ENCODE peak calls at places on chromosomes 16 and 17, in nine cellular contexts. One of them, this sample, is unnamed.

GRCh38 chr17:70159980-70160379 is 9.4 kb upstream of the KCNJ2 start:
- DNase-seq in PC-9: peak; percentile 44
- DNase-seq in effector memory CD4-positive, alpha-beta T cell: no peak
- DNase-seq in transverse colon: no peak
- DNase-seq in heart right ventricle: no peak
- DNase-seq in AG10803: no peak
- DNase-seq in heart left ventricle: no peak
- DNase-seq in mesendoderm: no peak
- DNase-seq in GM12864: no peak
- DNase-seq in this sample: no peak

GRCh38 chr16:24853830-24854229 is 8.1 kb downstream of the SLC5A11 start:
- DNase-seq in PC-9: no peak
- DNase-seq in effector memory CD4-positive, alpha-beta T cell: no peak
- DNase-seq in transverse colon: no peak
- DNase-seq in heart right ventricle: no peak
- DNase-seq in AG10803: peak; percentile 25
- DNase-seq in heart left ventricle: peak; percentile 69
- DNase-seq in mesendoderm: no peak
- DNase-seq in GM12864: no peak
- DNase-seq in this sample: peak; percentile 76

GRCh38 chr16:54506691-54507090 is 220.1 kb upstream of the IRX3 start:
- DNase-seq in PC-9: no peak
- DNase-seq in effector memory CD4-positive, alpha-beta T cell: no peak
- DNase-seq in transverse colon: no peak
- DNase-seq in heart right ventricle: no peak
- DNase-seq in AG10803: no peak
- DNase-seq in heart left ventricle: no peak
- DNase-seq in mesendoderm: peak; percentile 16
- DNase-seq in GM12864: no peak
- DNase-seq in this sample: no peak

GRCh38 chr16:73268311-73268997 is 220.5 kb upstream of the ZFHX3 start:
- DNase-seq in PC-9: no peak
- DNase-seq in effector memory CD4-positive, alpha-beta T cell: no peak
- DNase-seq in transverse colon: no peak
- DNase-seq in heart right ventricle: no peak
- DNase-seq in AG10803: peak; percentile 3
- DNase-seq in heart left ventricle: no peak
- DNase-seq in mesendoderm: peak; percentile 33
- DNase-seq in GM12864: no peak
- DNase-seq in this sample: no peak

GRCh38 chr17:66984730-66985129 is 20.2 kb downstream of the CACNG4 start:
- DNase-seq in PC-9: no peak
- DNase-seq in effector memory CD4-positive, alpha-beta T cell: no peak
- DNase-seq in transverse colon: no peak
- DNase-seq in heart right ventricle: no peak
- DNase-seq in AG10803: no peak
- DNase-seq in heart left ventricle: peak; percentile 17
- DNase-seq in mesendoderm: no peak
- DNase-seq in GM12864: no peak
- DNase-seq in this sample: no peak

GRCh38 chr17:73829676-73830280 is 185.5 kb upstream of the SDK2 start:
- DNase-seq in PC-9: no peak
- DNase-seq in effector memory CD4-positive, alpha-beta T cell: no peak
- DNase-seq in transverse colon: no peak
- DNase-seq in heart right ventricle: no peak
- DNase-seq in AG10803: no peak
- DNase-seq in heart left ventricle: no peak
- DNase-seq in mesendoderm: no peak
- DNase-seq in GM12864: no peak
- DNase-seq in this sample: no peak

GRCh38 chr17:71740866-71741265 is 380.0 kb upstream of the SOX9 start:
- DNase-seq in PC-9: no peak
- DNase-seq in effector memory CD4-positive, alpha-beta T cell: no peak
- DNase-seq in transverse colon: no peak
- DNase-seq in heart right ventricle: no peak
- DNase-seq in AG10803: no peak
- DNase-seq in heart left ventricle: no peak
- DNase-seq in mesendoderm: no peak
- DNase-seq in GM12864: no peak
- DNase-seq in this sample: no peak

GRCh38 chr17:75693500-75694481 is 26.7 kb downstream of the SAP30BP start:
- DNase-seq in PC-9: no peak
- DNase-seq in effector memory CD4-positive, alpha-beta T cell: no peak
- DNase-seq in transverse colon: peak; percentile 63
- DNase-seq in heart right ventricle: peak; percentile 78
- DNase-seq in AG10803: peak; percentile 98
- DNase-seq in heart left ventricle: peak; percentile 76
- DNase-seq in mesendoderm: peak; percentile 79
- DNase-seq in GM12864: no peak
- DNase-seq in this sample: peak; percentile 93

GRCh38 chr16:10744370-10745030 is 858 bp downstream of the NUBP1 start:
- DNase-seq in PC-9: peak; percentile 49
- DNase-seq in effector memory CD4-positive, alpha-beta T cell: no peak
- DNase-seq in transverse colon: no peak
- DNase-seq in heart right ventricle: no peak
- DNase-seq in AG10803: peak; percentile 61
- DNase-seq in heart left ventricle: no peak
- DNase-seq in mesendoderm: no peak
- DNase-seq in GM12864: no peak
- DNase-seq in this sample: peak; percentile 90

GRCh38 chr16:19008770-19009169 is 25.0 kb downstream of the TMC7 start:
- DNase-seq in PC-9: no peak
- DNase-seq in effector memory CD4-positive, alpha-beta T cell: no peak
- DNase-seq in transverse colon: no peak
- DNase-seq in heart right ventricle: no peak
- DNase-seq in AG10803: peak; percentile 84
- DNase-seq in heart left ventricle: no peak
- DNase-seq in mesendoderm: no peak
- DNase-seq in GM12864: no peak
- DNase-seq in this sample: no peak

GRCh38 chr17:75625813-75626486 is 7.3 kb upstream of the SMIM5 start:
- DNase-seq in PC-9: no peak
- DNase-seq in effector memory CD4-positive, alpha-beta T cell: no peak
- DNase-seq in transverse colon: no peak
- DNase-seq in heart right ventricle: no peak
- DNase-seq in AG10803: no peak
- DNase-seq in heart left ventricle: peak; percentile 58
- DNase-seq in mesendoderm: peak; percentile 58
- DNase-seq in GM12864: no peak
- DNase-seq in this sample: no peak

GRCh38 chr17:28370035-28370743 is at the start of gene VTN:
- DNase-seq in PC-9: peak; percentile 73
- DNase-seq in effector memory CD4-positive, alpha-beta T cell: no peak
- DNase-seq in transverse colon: no peak
- DNase-seq in heart right ventricle: peak; percentile 63
- DNase-seq in AG10803: no peak
- DNase-seq in heart left ventricle: no peak
- DNase-seq in mesendoderm: peak; percentile 97
- DNase-seq in GM12864: no peak
- DNase-seq in this sample: no peak
- H3K4me3 ChIP-seq in PC-9: no peak within 1 kb of the TSS
- H3K4me3 ChIP-seq in effector memory CD4-positive, alpha-beta T cell: peak within 1 kb of the TSS; percentile 66
- H3K4me3 ChIP-seq in transverse colon: no peak within 1 kb of the TSS
- H3K4me3 ChIP-seq in heart right ventricle: peak within 1 kb of the TSS; percentile 48
- H3K4me3 ChIP-seq in AG10803: peak within 1 kb of the TSS; percentile 70
- H3K4me3 ChIP-seq in heart left ventricle: peak within 1 kb of the TSS; percentile 64
- H3K4me3 ChIP-seq in mesendoderm: no peak within 1 kb of the TSS
- H3K4me3 ChIP-seq in GM12864: peak within 1 kb of the TSS; percentile 54
- H3K4me3 ChIP-seq in this sample: no peak within 1 kb of the TSS

GRCh38 chr17:7263801-7264078 is 1.5 kb upstream of the CLDN7 start:
- DNase-seq in PC-9: no peak
- DNase-seq in effector memory CD4-positive, alpha-beta T cell: no peak
- DNase-seq in transverse colon: peak; percentile 76
- DNase-seq in heart right ventricle: no peak
- DNase-seq in AG10803: no peak
- DNase-seq in heart left ventricle: no peak
- DNase-seq in mesendoderm: peak; percentile 25
- DNase-seq in GM12864: no peak
- DNase-seq in this sample: no peak

GRCh38 chr17:7261377-7262191 is 694 bp downstream of the CLDN7 start:
- DNase-seq in PC-9: no peak
- DNase-seq in effector memory CD4-positive, alpha-beta T cell: no peak
- DNase-seq in transverse colon: no peak
- DNase-seq in heart right ventricle: no peak
- DNase-seq in AG10803: no peak
- DNase-seq in heart left ventricle: no peak
- DNase-seq in mesendoderm: peak; percentile 39
- DNase-seq in GM12864: no peak
- DNase-seq in this sample: no peak

GRCh38 chr17:7260601-7261376 is 1.5 kb downstream of the CLDN7 start:
- DNase-seq in PC-9: peak; percentile 74
- DNase-seq in effector memory CD4-positive, alpha-beta T cell: no peak
- DNase-seq in transverse colon: peak; percentile 84
- DNase-seq in heart right ventricle: no peak
- DNase-seq in AG10803: no peak
- DNase-seq in heart left ventricle: no peak
- DNase-seq in mesendoderm: peak; percentile 80
- DNase-seq in GM12864: no peak
- DNase-seq in this sample: no peak

GRCh38 chr17:7262192-7263070 is at the start of gene CLDN7:
- DNase-seq in PC-9: peak; percentile 95
- DNase-seq in effector memory CD4-positive, alpha-beta T cell: no peak
- DNase-seq in transverse colon: peak; percentile 94
- DNase-seq in heart right ventricle: no peak
- DNase-seq in AG10803: no peak
- DNase-seq in heart left ventricle: no peak
- DNase-seq in mesendoderm: peak; percentile 89
- DNase-seq in GM12864: no peak
- DNase-seq in this sample: peak; percentile 91

DNA sequence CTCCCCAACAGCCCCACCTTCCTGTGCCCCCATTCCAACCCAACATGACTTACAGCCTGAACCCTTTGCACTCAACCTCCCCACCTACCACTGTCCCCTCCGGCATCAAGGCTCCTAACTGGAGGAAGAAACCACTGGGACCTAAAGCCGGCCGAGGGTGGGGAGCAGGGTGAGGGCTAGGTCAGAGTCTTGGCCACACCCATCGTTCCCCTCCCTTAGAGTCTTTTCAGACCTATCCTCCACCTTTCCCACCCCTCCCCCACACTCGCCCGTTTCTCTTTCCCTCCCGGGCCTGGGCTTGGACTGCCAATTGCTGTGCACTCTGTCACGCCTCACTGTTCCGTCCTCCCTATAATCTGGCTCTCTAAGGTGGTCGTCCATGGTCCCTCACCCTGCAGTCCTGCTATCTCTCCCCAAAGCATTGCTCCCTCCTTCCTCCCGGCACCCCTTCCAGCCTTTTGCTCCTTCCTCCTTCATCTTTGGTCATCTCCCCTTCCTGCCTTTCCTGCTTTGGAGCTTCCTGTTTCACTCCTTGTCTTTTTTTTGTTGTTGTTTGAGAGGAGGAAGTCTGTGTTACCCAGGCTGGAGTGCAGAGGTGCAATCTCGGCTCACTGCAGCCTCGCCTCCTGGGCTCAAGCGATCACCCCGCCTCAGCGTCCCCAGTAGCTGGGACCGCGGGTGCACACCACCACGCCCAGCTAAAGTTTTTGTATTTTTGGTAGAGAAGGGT is 958 bp upstream of the CLDN7 start:
- DNase-seq in PC-9: peak; percentile 84
- DNase-seq in effector memory CD4-positive, alpha-beta T cell: no peak
- DNase-seq in transverse colon: peak; percentile 95
- DNase-seq in heart right ventricle: no peak
- DNase-seq in AG10803: no peak
- DNase-seq in heart left ventricle: no peak
- DNase-seq in mesendoderm: peak; percentile 93
- DNase-seq in GM12864: no peak
- DNase-seq in this sample: no peak
- H3K4me3 ChIP-seq in PC-9: peak overlapping the region; percentile 97
- H3K4me3 ChIP-seq in effector memory CD4-positive, alpha-beta T cell: peak overlapping the region; percentile 62
- H3K4me3 ChIP-seq in transverse colon: peak overlapping the region; percentile 32
- H3K4me3 ChIP-seq in heart right ventricle: no peak overlapping the region
- H3K4me3 ChIP-seq in AG10803: no peak overlapping the region
- H3K4me3 ChIP-seq in heart left ventricle: peak overlapping the region; percentile 26
- H3K4me3 ChIP-seq in mesendoderm: peak overlapping the region; percentile 33
- H3K4me3 ChIP-seq in GM12864: no peak overlapping the region
- H3K4me3 ChIP-seq in this sample: no peak overlapping the region

DNA sequence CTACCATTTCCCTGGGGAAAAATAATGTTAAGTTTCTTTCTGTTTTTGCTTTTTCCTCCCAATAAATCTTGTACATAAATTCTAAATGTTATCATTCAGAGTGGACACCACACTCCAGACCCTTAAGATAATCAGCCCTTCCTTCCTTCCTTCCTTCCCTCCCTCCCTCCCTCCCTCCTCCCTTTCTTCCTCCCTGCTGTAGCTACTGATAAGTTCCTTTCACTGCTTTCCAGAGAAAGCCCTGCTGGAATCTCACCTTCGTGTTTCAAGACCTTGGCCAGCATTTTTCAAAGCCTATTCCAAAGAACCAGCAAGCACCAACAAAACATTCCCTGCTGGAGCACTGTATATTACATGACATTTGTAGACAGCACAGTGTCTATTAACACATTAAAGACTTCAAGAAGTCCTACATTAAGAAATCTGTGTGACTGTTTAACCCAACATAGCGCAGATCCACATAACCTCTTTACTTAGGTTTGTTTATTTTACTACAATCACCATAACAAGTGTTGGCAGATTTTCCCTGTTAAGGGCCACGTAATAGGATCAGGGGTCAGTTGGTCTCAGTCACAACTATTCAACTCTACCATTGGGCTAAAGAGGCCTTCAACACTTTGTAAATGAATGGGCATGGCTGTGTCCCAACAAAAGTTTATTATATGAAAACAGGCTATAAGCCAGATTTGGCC is 51.5 kb upstream of the ADORA2B start:
- DNase-seq in PC-9: peak; percentile 89
- DNase-seq in effector memory CD4-positive, alpha-beta T cell: no peak
- DNase-seq in transverse colon: no peak
- DNase-seq in heart right ventricle: no peak
- DNase-seq in AG10803: no peak
- DNase-seq in heart left ventricle: no peak
- DNase-seq in mesendoderm: peak; percentile 53
- DNase-seq in GM12864: no peak
- DNase-seq in this sample: no peak
- H3K4me3 ChIP-seq in PC-9: peak overlapping the region; percentile 31
- H3K4me3 ChIP-seq in effector memory CD4-positive, alpha-beta T cell: no peak overlapping the region
- H3K4me3 ChIP-seq in transverse colon: no peak overlapping the region
- H3K4me3 ChIP-seq in heart right ventricle: no peak overlapping the region
- H3K4me3 ChIP-seq in AG10803: no peak overlapping the region
- H3K4me3 ChIP-seq in heart left ventricle: no peak overlapping the region
- H3K4me3 ChIP-seq in mesendoderm: no peak overlapping the region
- H3K4me3 ChIP-seq in GM12864: no peak overlapping the region
- H3K4me3 ChIP-seq in this sample: no peak overlapping the region

DNA sequence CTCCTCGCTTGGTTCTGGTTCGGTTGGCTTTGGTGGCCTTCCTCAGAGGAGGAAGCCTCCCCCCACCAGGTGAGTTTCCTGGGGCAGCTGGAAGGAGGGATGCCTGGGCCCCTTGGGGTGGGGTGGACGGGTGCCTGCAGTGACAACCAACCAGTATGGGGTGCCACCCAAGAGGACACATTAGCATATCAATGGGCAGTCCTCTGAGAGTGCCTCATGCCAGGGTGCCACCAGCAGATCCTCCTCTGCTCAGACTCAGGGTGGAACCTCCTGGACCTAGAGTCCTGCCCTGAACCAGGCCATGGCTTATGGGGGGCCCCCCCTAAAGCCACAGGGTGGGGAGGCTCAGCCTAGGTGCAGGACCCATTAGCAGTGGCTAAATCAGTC is 2.7 kb downstream of the PPP1R1B start:
- DNase-seq in PC-9: no peak
- DNase-seq in effector memory CD4-positive, alpha-beta T cell: no peak
- DNase-seq in transverse colon: peak; percentile 80
- DNase-seq in heart right ventricle: no peak
- DNase-seq in AG10803: no peak
- DNase-seq in heart left ventricle: no peak
- DNase-seq in mesendoderm: no peak
- DNase-seq in GM12864: no peak
- DNase-seq in this sample: no peak
- H3K4me3 ChIP-seq in PC-9: no peak overlapping the region
- H3K4me3 ChIP-seq in effector memory CD4-positive, alpha-beta T cell: no peak overlapping the region
- H3K4me3 ChIP-seq in transverse colon: no peak overlapping the region
- H3K4me3 ChIP-seq in heart right ventricle: no peak overlapping the region
- H3K4me3 ChIP-seq in AG10803: no peak overlapping the region
- H3K4me3 ChIP-seq in heart left ventricle: no peak overlapping the region
- H3K4me3 ChIP-seq in mesendoderm: no peak overlapping the region
- H3K4me3 ChIP-seq in GM12864: no peak overlapping the region
- H3K4me3 ChIP-seq in this sample: no peak overlapping the region

This sample was measured in lower leg skin.